ENCODE peak calls at places on chromosomes 5 and 9, in eight cellular contexts. I is transverse colon, S is neural crest cell, M is heart right ventricle, Y is tibial artery, J is Calu3, U is omental fat pad, D is A549. A is an unnamed sample.

GRCh38 chr5:77180167-77181081 is 30.1 kb upstream of the PDE8B start:
- DNase-seq in D (no peak), M (peak), J (peak), U (no peak), I (peak), S (peak), Y (peak), A (peak)

GRCh38 chr9:133141833-133142594 is 21.0 kb upstream of the RALGDS start:
- DNase-seq in Y (no peak), U (no peak), D (no peak), M (peak), I (peak), J (no peak), S (no peak), A (peak)

GRCh38 chr9:20732118-20732517 is 48.1 kb downstream of the FOCAD start:
- DNase-seq in D (peak), I (no peak), M (no peak), S (no peak), Y (no peak), U (no peak), J (no peak), A (no peak)

GRCh38 chr5:14724633-14725032 is 60.1 kb downstream of the OTULIN start:
- DNase-seq in S (no peak), I (no peak), U (no peak), Y (peak), M (no peak), J (no peak), D (no peak), A (no peak)

GRCh38 chr9:105150991-105151685 is 93.3 kb upstream of the SLC44A1 start:
- DNase-seq in J (peak), U (no peak), S (no peak), Y (no peak), D (peak), I (no peak), M (no peak), A (no peak)

GRCh38 chr5:104241051-104241450 is 678.5 kb upstream of the NUDT12 start:
- DNase-seq in Y (no peak), S (no peak), J (no peak), D (no peak), I (no peak), U (no peak), M (no peak), A (no peak)

GRCh38 chr5:4258170-4258569 is 662.5 kb downstream of the IRX1 start:
- DNase-seq in Y (no peak), M (no peak), S (no peak), J (no peak), I (no peak), D (no peak), U (no peak), A (no peak)

GRCh38 chr5:80184235-80185023 is 71.4 kb downstream of the SERINC5 start:
- DNase-seq in S (no peak), D (peak), J (peak), I (peak), Y (no peak), U (no peak), M (no peak), A (no peak)

GRCh38 chr9:33202552-33203300 is 35.6 kb upstream of the B4GALT1 start:
- DNase-seq in U (no peak), I (peak), M (peak), Y (no peak), D (no peak), J (no peak), S (no peak), A (no peak)

GRCh38 chr9:33106827-33107621 is 30.6 kb upstream of the SMU1 start:
- DNase-seq in M (peak), J (no peak), S (no peak), I (no peak), U (no peak), Y (peak), D (no peak), A (no peak)

GRCh38 chr5:137565450-137565849 is 66.3 kb upstream of the SPOCK1 start:
- DNase-seq in Y (no peak), J (no peak), I (no peak), S (no peak), D (no peak), M (no peak), U (no peak), A (no peak)

GRCh38 chr9:15576350-15577050 is 23.7 kb downstream of the CCDC171 start:
- DNase-seq in D (no peak), M (no peak), J (no peak), Y (no peak), I (no peak), U (no peak), S (no peak), A (no peak)

GRCh38 chr5:169696621-169697517 is 59.8 kb downstream of the DOCK2 start:
- DNase-seq in I (no peak), S (no peak), M (no peak), U (no peak), Y (no peak), D (peak), J (no peak), A (no peak)

GRCh38 chr5:149130121-149130931 is 11.0 kb upstream of the ABLIM3 start:
- DNase-seq in I (no peak), D (no peak), M (no peak), J (peak), Y (no peak), U (no peak), S (no peak), A (no peak)
- TF ChIP-seq CTCF in I (no peak), D (peak), M (peak), J (peak), Y (no peak), U (no peak), S (peak), A (peak)

GRCh38 chr5:1349246-1349645 is 4.3 kb upstream of the CLPTM1L start:
- DNase-seq in D (peak), I (no peak), Y (no peak), S (no peak), U (no peak), J (no peak), M (no peak), A (no peak)
- TF ChIP-seq CTCF in D (no peak), I (no peak), Y (no peak), S (no peak), U (no peak), J (no peak), M (no peak), A (no peak)

DNA sequence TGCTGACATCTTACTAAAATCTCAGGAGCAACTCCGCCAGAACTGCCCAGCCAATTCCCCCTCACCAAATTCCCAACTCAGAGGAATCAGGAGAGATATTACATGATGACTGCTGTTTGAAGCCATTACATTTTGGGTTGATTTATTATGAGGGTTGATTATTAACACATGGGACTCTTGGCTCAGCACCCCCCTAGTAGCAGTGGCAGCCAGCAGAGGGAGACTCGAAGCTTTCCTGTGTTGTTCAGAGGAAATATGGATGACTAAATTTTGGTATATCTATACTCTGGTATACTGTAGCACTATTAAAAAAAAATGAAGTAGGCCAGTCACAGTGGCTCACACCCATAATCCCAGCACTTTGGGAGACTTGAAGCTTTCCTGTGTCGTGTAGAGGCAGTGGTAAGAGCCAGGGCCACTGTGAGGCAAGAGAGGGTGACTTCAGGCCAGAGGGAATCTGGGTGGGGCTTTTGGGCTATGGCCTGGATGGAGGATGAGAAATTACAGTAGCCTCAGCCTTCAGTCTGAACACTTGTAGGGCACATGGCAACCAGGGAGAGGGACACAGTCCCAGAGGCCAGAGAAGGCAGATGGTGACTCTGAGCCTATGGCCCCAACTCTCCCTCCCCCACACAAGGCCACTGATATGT is 111.4 kb downstream of the LHX2 start:
- DNase-seq in U (no peak), I (no peak), D (no peak), Y (no peak), S (no peak), M (no peak), J (peak), A (no peak)
- TF ChIP-seq CTCF in U (no peak), I (no peak), D (peak), Y (no peak), S (peak), M (no peak), J (no peak), A (peak)

GRCh38 chr5:168076561-168076991 is 214.9 kb upstream of the WWC1 start:
- DNase-seq in Y (no peak), D (peak), I (no peak), M (peak), S (peak), U (no peak), J (peak), A (no peak)
- TF ChIP-seq CTCF in Y (no peak), D (peak), I (peak), M (peak), S (peak), U (no peak), J (peak), A (peak)

DNA sequence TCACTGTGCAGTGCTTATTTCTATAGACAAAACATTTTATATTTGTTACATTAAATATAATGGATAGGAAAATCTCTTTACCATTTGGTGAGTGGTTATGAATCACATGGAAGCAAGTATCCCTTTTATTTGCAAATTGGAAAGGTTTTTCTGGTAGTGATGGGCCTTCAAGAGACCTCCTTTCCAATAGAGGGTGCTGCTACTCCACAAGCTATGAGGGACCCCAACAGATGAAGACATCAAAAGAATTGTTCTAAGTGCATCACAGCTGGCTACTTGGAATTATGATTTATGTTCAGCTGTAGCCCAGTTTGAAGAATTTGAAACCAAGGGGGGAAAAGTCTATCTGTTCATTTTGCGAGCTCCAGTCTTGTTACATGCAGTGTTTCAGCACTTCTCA is 493.7 kb upstream of the SGCD start:
- DNase-seq in M (no peak), S (no peak), I (no peak), D (peak), U (no peak), Y (no peak), J (no peak), A (no peak)
- TF ChIP-seq CTCF in M (no peak), S (no peak), I (no peak), D (peak), U (no peak), Y (no peak), J (no peak), A (peak)